ENCODE peak calls at places on chromosomes 3 and 15, in nine cellular contexts. One of them, this sample, is unnamed.

GRCh38 chr3:138493804-138494606 is 59.6 kb downstream of the ESYT3 start:
- DNase-seq in MM.1S: no peak
- DNase-seq in PC-3: peak; percentile 75
- DNase-seq in GM23248: peak; percentile 90
- DNase-seq in neural progenitor cell: no peak
- DNase-seq in HCT116: no peak
- DNase-seq in GM23338: no peak
- DNase-seq in SK-N-SH: no peak
- DNase-seq in hepatocyte: no peak
- DNase-seq in this sample: no peak

GRCh38 chr15:59801649-59802048 is 112.5 kb upstream of the BNIP2 start:
- DNase-seq in MM.1S: no peak
- DNase-seq in PC-3: peak; percentile 2
- DNase-seq in GM23248: no peak
- DNase-seq in neural progenitor cell: no peak
- DNase-seq in HCT116: no peak
- DNase-seq in GM23338: no peak
- DNase-seq in SK-N-SH: no peak
- DNase-seq in hepatocyte: no peak
- DNase-seq in this sample: no peak

GRCh38 chr3:171532294-171532693 is 72.1 kb upstream of the TNIK start:
- DNase-seq in MM.1S: no peak
- DNase-seq in PC-3: no peak
- DNase-seq in GM23248: no peak
- DNase-seq in neural progenitor cell: no peak
- DNase-seq in HCT116: no peak
- DNase-seq in GM23338: no peak
- DNase-seq in SK-N-SH: no peak
- DNase-seq in hepatocyte: no peak
- DNase-seq in this sample: no peak

GRCh38 chr3:117628896-117629295 is 919.3 kb downstream of the TUSC7 start:
- DNase-seq in MM.1S: peak; percentile 97
- DNase-seq in PC-3: peak; percentile 36
- DNase-seq in GM23248: peak; percentile 59
- DNase-seq in neural progenitor cell: no peak
- DNase-seq in HCT116: no peak
- DNase-seq in GM23338: no peak
- DNase-seq in SK-N-SH: peak; percentile 64
- DNase-seq in hepatocyte: peak; percentile 67
- DNase-seq in this sample: peak; percentile 5

GRCh38 chr3:45795882-45796765 is at the start of gene SLC6A20:
- DNase-seq in MM.1S: no peak
- DNase-seq in PC-3: no peak
- DNase-seq in GM23248: peak; percentile 29
- DNase-seq in neural progenitor cell: peak; percentile 84
- DNase-seq in HCT116: no peak
- DNase-seq in GM23338: peak; percentile 72
- DNase-seq in SK-N-SH: peak; percentile 76
- DNase-seq in hepatocyte: peak; percentile 67
- DNase-seq in this sample: no peak

GRCh38 chr3:59128685-59129084 is 78.9 kb upstream of the CFAP20DC start:
- DNase-seq in MM.1S: no peak
- DNase-seq in PC-3: no peak
- DNase-seq in GM23248: no peak
- DNase-seq in neural progenitor cell: peak; percentile 82
- DNase-seq in HCT116: no peak
- DNase-seq in GM23338: peak; percentile 89
- DNase-seq in SK-N-SH: no peak
- DNase-seq in hepatocyte: no peak
- DNase-seq in this sample: no peak

GRCh38 chr15:62770752-62771151 is 271.8 kb upstream of the TPM1 start:
- DNase-seq in MM.1S: no peak
- DNase-seq in PC-3: peak; percentile 73
- DNase-seq in GM23248: peak; percentile 97
- DNase-seq in neural progenitor cell: no peak
- DNase-seq in HCT116: peak; percentile 68
- DNase-seq in GM23338: no peak
- DNase-seq in SK-N-SH: no peak
- DNase-seq in hepatocyte: peak; percentile 51
- DNase-seq in this sample: no peak

GRCh38 chr3:141255864-141256263 is 24.2 kb downstream of the PXYLP1 start:
- DNase-seq in MM.1S: no peak
- DNase-seq in PC-3: no peak
- DNase-seq in GM23248: peak; percentile 61
- DNase-seq in neural progenitor cell: peak; percentile 49
- DNase-seq in HCT116: no peak
- DNase-seq in GM23338: peak; percentile 71
- DNase-seq in SK-N-SH: no peak
- DNase-seq in hepatocyte: no peak
- DNase-seq in this sample: no peak

GRCh38 chr15:39777497-39777896 is 5.1 kb downstream of the FSIP1 start:
- DNase-seq in MM.1S: no peak
- DNase-seq in PC-3: no peak
- DNase-seq in GM23248: peak; percentile 20
- DNase-seq in neural progenitor cell: no peak
- DNase-seq in HCT116: no peak
- DNase-seq in GM23338: no peak
- DNase-seq in SK-N-SH: no peak
- DNase-seq in hepatocyte: no peak
- DNase-seq in this sample: no peak

GRCh38 chr3:122945230-122945629 is 82.3 kb downstream of the SEMA5B start:
- DNase-seq in MM.1S: no peak
- DNase-seq in PC-3: no peak
- DNase-seq in GM23248: no peak
- DNase-seq in neural progenitor cell: no peak
- DNase-seq in HCT116: no peak
- DNase-seq in GM23338: no peak
- DNase-seq in SK-N-SH: no peak
- DNase-seq in hepatocyte: no peak
- DNase-seq in this sample: no peak

GRCh38 chr3:47643092-47643491 is 64.4 kb upstream of the CSPG5 start:
- DNase-seq in MM.1S: no peak
- DNase-seq in PC-3: no peak
- DNase-seq in GM23248: no peak
- DNase-seq in neural progenitor cell: no peak
- DNase-seq in HCT116: no peak
- DNase-seq in GM23338: no peak
- DNase-seq in SK-N-SH: no peak
- DNase-seq in hepatocyte: no peak
- DNase-seq in this sample: no peak

GRCh38 chr3:32241100-32241499 is 2.6 kb downstream of the CMTM8 start:
- DNase-seq in MM.1S: no peak
- DNase-seq in PC-3: no peak
- DNase-seq in GM23248: no peak
- DNase-seq in neural progenitor cell: no peak
- DNase-seq in HCT116: no peak
- DNase-seq in GM23338: no peak
- DNase-seq in SK-N-SH: no peak
- DNase-seq in hepatocyte: no peak
- DNase-seq in this sample: no peak

GRCh38 chr3:123290107-123290930 is 88.6 kb downstream of the SEC22A start:
- DNase-seq in MM.1S: no peak
- DNase-seq in PC-3: no peak
- DNase-seq in GM23248: no peak
- DNase-seq in neural progenitor cell: no peak
- DNase-seq in HCT116: no peak
- DNase-seq in GM23338: no peak
- DNase-seq in SK-N-SH: no peak
- DNase-seq in hepatocyte: no peak
- DNase-seq in this sample: no peak

DNA sequence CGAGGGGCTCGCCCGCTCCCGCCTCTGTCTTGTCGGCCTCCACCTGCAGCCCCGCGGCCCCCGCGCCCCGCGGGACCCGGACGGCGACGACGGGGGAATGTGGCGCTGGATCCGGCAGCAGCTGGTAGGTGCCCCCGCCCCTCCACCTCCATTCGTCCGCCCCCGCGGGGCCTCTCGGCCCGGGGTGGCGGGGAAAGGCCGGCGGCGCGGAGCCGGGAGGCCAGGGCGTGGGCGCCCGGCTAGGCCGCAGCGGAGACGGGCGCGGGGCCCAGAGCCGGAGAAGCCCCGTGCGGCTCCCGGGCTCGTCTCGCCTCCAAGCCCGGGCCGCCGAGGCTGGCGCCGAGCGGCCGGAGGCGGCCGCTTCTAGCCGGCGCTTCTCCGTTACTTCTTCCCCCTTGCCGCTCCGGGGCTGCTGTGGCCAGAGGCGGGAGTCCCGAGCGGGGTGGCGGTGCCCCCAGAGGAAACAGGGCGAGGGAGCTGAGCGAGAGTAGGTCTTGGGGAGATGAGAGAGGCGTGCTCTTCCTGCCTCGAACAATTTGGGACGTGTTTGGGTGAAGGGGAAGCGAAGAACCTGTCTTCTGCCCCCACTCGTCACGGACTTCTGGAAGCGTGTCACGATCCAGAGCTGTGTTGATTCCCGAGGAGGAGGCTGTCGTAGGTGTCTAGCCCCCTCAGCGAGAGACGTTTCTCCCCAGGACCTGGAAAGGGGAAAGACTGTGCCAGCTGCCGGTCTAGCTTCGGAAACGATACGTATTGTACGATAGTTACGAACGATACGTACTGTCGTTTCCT is 555 bp downstream of the ATP11B start:
- DNase-seq in MM.1S: peak; percentile 70
- DNase-seq in PC-3: peak; percentile 42
- DNase-seq in GM23248: peak; percentile 80
- DNase-seq in neural progenitor cell: peak; percentile 71
- DNase-seq in HCT116: no peak
- DNase-seq in GM23338: peak; percentile 67
- DNase-seq in SK-N-SH: peak; percentile 79
- DNase-seq in hepatocyte: peak; percentile 77
- DNase-seq in this sample: peak; percentile 70
- TF ChIP-seq EZH2phosphoT487 in MM.1S: no peak
- TF ChIP-seq EZH2phosphoT487 in PC-3: no peak
- TF ChIP-seq EZH2phosphoT487 in GM23248: no peak
- TF ChIP-seq EZH2phosphoT487 in neural progenitor cell: no peak
- TF ChIP-seq EZH2phosphoT487 in HCT116: no peak
- TF ChIP-seq EZH2phosphoT487 in GM23338: no peak
- TF ChIP-seq EZH2phosphoT487 in SK-N-SH: no peak
- TF ChIP-seq EZH2phosphoT487 in hepatocyte: no peak
- TF ChIP-seq EZH2phosphoT487 in this sample: no peak

DNA sequence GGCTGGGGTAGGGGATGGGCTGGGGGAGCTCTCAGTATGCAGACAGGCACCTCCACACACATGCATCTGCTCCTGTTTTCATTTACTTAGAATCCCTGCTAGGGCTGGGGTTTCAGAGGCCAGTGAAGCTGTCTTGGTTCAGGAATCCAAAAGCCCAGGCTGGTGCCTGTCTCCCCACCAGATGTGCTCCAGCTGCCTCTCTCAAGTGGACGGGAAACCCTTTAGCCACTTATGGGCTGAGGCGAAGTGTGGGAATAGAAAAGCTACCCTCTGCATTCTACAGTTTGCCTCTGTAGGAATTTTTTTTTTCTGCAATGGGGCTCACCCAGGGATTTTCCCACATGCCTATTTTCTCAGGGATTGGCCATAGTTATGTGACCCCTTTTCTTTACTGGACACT is 72.5 kb downstream of the ATP2B2 start:
- DNase-seq in MM.1S: no peak
- DNase-seq in PC-3: no peak
- DNase-seq in GM23248: no peak
- DNase-seq in neural progenitor cell: no peak
- DNase-seq in HCT116: no peak
- DNase-seq in GM23338: no peak
- DNase-seq in SK-N-SH: peak; percentile 66
- DNase-seq in hepatocyte: no peak
- DNase-seq in this sample: no peak
- TF ChIP-seq EZH2phosphoT487 in MM.1S: no peak
- TF ChIP-seq EZH2phosphoT487 in PC-3: no peak
- TF ChIP-seq EZH2phosphoT487 in GM23248: no peak
- TF ChIP-seq EZH2phosphoT487 in neural progenitor cell: no peak
- TF ChIP-seq EZH2phosphoT487 in HCT116: no peak
- TF ChIP-seq EZH2phosphoT487 in GM23338: no peak
- TF ChIP-seq EZH2phosphoT487 in SK-N-SH: no peak
- TF ChIP-seq EZH2phosphoT487 in hepatocyte: no peak
- TF ChIP-seq EZH2phosphoT487 in this sample: no peak

GRCh38 chr3:61371123-61371522 is 119.9 kb upstream of the FHIT start:
- DNase-seq in MM.1S: peak; percentile 42
- DNase-seq in PC-3: peak; percentile 27
- DNase-seq in GM23248: no peak
- DNase-seq in neural progenitor cell: peak; percentile 34
- DNase-seq in HCT116: peak; percentile 35
- DNase-seq in GM23338: peak; percentile 56
- DNase-seq in SK-N-SH: peak; percentile 40
- DNase-seq in hepatocyte: peak; percentile 15
- DNase-seq in this sample: peak; percentile 14
- TF ChIP-seq EZH2phosphoT487 in MM.1S: no peak
- TF ChIP-seq EZH2phosphoT487 in PC-3: no peak
- TF ChIP-seq EZH2phosphoT487 in GM23248: no peak
- TF ChIP-seq EZH2phosphoT487 in neural progenitor cell: no peak
- TF ChIP-seq EZH2phosphoT487 in HCT116: no peak
- TF ChIP-seq EZH2phosphoT487 in GM23338: no peak
- TF ChIP-seq EZH2phosphoT487 in SK-N-SH: no peak
- TF ChIP-seq EZH2phosphoT487 in hepatocyte: no peak
- TF ChIP-seq EZH2phosphoT487 in this sample: no peak

GRCh38 chr3:43627360-43627759 is 5.5 kb upstream of the ANO10 start:
- DNase-seq in MM.1S: no peak
- DNase-seq in PC-3: no peak
- DNase-seq in GM23248: no peak
- DNase-seq in neural progenitor cell: no peak
- DNase-seq in HCT116: no peak
- DNase-seq in GM23338: no peak
- DNase-seq in SK-N-SH: no peak
- DNase-seq in hepatocyte: no peak
- DNase-seq in this sample: no peak

GRCh38 chr3:43632269-43632733 is 10.5 kb upstream of the ANO10 start:
- DNase-seq in MM.1S: no peak
- DNase-seq in PC-3: peak; percentile 98
- DNase-seq in GM23248: peak; percentile 95
- DNase-seq in neural progenitor cell: no peak
- DNase-seq in HCT116: no peak
- DNase-seq in GM23338: peak; percentile 19
- DNase-seq in SK-N-SH: no peak
- DNase-seq in hepatocyte: no peak
- DNase-seq in this sample: no peak

GRCh38 chr3:43632986-43633385 is 11.2 kb upstream of the ANO10 start:
- DNase-seq in MM.1S: no peak
- DNase-seq in PC-3: no peak
- DNase-seq in GM23248: no peak
- DNase-seq in neural progenitor cell: no peak
- DNase-seq in HCT116: no peak
- DNase-seq in GM23338: no peak
- DNase-seq in SK-N-SH: no peak
- DNase-seq in hepatocyte: no peak
- DNase-seq in this sample: no peak

GRCh38 chr3:43629254-43629653 is 7.4 kb upstream of the ANO10 start:
- DNase-seq in MM.1S: no peak
- DNase-seq in PC-3: no peak
- DNase-seq in GM23248: peak; percentile 40
- DNase-seq in neural progenitor cell: no peak
- DNase-seq in HCT116: no peak
- DNase-seq in GM23338: no peak
- DNase-seq in SK-N-SH: no peak
- DNase-seq in hepatocyte: no peak
- DNase-seq in this sample: no peak

DNA sequence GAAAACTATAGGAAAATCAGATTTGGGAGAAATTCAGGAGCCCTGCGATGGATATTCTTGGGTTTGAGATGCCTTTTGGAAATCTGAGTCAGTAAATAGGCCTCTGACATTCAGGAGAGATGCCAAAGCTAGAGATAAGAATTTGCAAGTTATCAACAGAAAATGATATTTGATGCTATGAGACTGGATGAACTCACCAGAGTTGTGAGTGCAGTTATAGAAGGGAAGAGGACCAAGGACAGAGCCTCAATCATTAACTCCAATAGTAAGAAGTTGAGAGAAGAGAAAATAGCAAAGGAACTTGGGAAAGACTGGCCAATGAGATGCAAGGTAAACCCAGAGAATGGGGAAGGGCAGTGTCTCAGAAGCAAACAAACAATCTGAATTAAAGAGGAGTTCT is 7.9 kb upstream of the ANO10 start:
- DNase-seq in MM.1S: no peak
- DNase-seq in PC-3: no peak
- DNase-seq in GM23248: no peak
- DNase-seq in neural progenitor cell: no peak
- DNase-seq in HCT116: no peak
- DNase-seq in GM23338: no peak
- DNase-seq in SK-N-SH: no peak
- DNase-seq in hepatocyte: no peak
- DNase-seq in this sample: no peak
- TF ChIP-seq EZH2phosphoT487 in MM.1S: no peak
- TF ChIP-seq EZH2phosphoT487 in PC-3: no peak
- TF ChIP-seq EZH2phosphoT487 in GM23248: no peak
- TF ChIP-seq EZH2phosphoT487 in neural progenitor cell: no peak
- TF ChIP-seq EZH2phosphoT487 in HCT116: no peak
- TF ChIP-seq EZH2phosphoT487 in GM23338: no peak
- TF ChIP-seq EZH2phosphoT487 in SK-N-SH: no peak
- TF ChIP-seq EZH2phosphoT487 in hepatocyte: no peak
- TF ChIP-seq EZH2phosphoT487 in this sample: no peak